ENCODE peak calls at places on chromosome 9, in five cellular contexts. I is A549, Y is IMR-90, Q is K562, Z is H1. W is an unnamed sample.
A peak's percentile ranks its signal among the peaks of the same experiment; 100 is the strongest.

GRCh38 chr9:91857831-91858669 is 92.0 kb downstream of the ROR2 start:
- DNase-seq in Z (no peak), Y (no peak), Q (no peak), I (no peak), W (no peak)

GRCh38 chr9:34590376-34591090 is 1.0 kb upstream of the CNTFR start:
- DNase-seq in Y (no peak), Z (no peak), I (no peak), Q (peak; percentile 27), W (no peak)

GRCh38 chr9:2727966-2728613 is 10.8 kb downstream of the KCNV2 start:
- DNase-seq in Q (peak; percentile 26), Z (no peak), I (peak; percentile 69), Y (peak; percentile 71), W (peak; percentile 58)

GRCh38 chr9:82281066-82281465 is 292.5 kb downstream of the SPATA31D1 start:
- DNase-seq in Y (no peak), I (no peak), Z (no peak), Q (no peak), W (no peak)

GRCh38 chr9:4339357-4339756 is 39.5 kb upstream of the GLIS3 start:
- DNase-seq in I (peak; percentile 88), Q (peak; percentile 34), Y (peak; percentile 82), Z (peak; percentile 38), W (peak; percentile 66)

GRCh38 chr9:125495137-125496119 is 211.6 kb downstream of the MAPKAP1 start:
- DNase-seq in Z (no peak), Y (no peak), I (no peak), Q (no peak), W (no peak)

GRCh38 chr9:135447126-135447525 is 32.5 kb upstream of the PPP1R26 start:
- DNase-seq in Y (no peak), Q (no peak), Z (no peak), I (no peak), W (no peak)

GRCh38 chr9:19985081-19985480 is 196.2 kb upstream of the SLC24A2 start:
- DNase-seq in Q (no peak), I (no peak), Z (no peak), Y (no peak), W (no peak)

GRCh38 chr9:68704804-68705635 is at the start of gene PIP5K1B:
- DNase-seq in Z (no peak), I (peak; percentile 29), Q (peak; percentile 69), Y (peak; percentile 29), W (peak; percentile 70)

GRCh38 chr9:70551391-70551790 is 136.9 kb upstream of the KLF9 start:
- DNase-seq in I (no peak), Z (no peak), Y (peak; percentile 35), Q (no peak), W (no peak)

GRCh38 chr9:109940536-109940935 is 160.5 kb downstream of the PALM2AKAP2 start:
- DNase-seq in I (no peak), Q (no peak), Y (no peak), Z (no peak), W (no peak)

GRCh38 chr9:127065592-127065991 is 56.8 kb downstream of the ANGPTL2 start:
- DNase-seq in I (no peak), Q (no peak), Z (no peak), Y (peak; percentile 96), W (no peak)

GRCh38 chr9:19408316-19408692 is 505 bp upstream of the ACER2 start:
- DNase-seq in I (peak; percentile 4), Z (no peak), Y (no peak), Q (peak; percentile 14), W (no peak)

GRCh38 chr9:106892632-106893031 is 29.7 kb downstream of the ZNF462 start:
- DNase-seq in Q (no peak), Z (peak; percentile 83), Y (peak; percentile 98), I (peak; percentile 90), W (peak; percentile 23)

GRCh38 chr9:108565651-108566378 is 290.0 kb downstream of the ACTL7B start:
- DNase-seq in Q (peak; percentile 67), Z (peak; percentile 31), I (peak; percentile 82), Y (peak; percentile 88), W (peak; percentile 76)

DNA sequence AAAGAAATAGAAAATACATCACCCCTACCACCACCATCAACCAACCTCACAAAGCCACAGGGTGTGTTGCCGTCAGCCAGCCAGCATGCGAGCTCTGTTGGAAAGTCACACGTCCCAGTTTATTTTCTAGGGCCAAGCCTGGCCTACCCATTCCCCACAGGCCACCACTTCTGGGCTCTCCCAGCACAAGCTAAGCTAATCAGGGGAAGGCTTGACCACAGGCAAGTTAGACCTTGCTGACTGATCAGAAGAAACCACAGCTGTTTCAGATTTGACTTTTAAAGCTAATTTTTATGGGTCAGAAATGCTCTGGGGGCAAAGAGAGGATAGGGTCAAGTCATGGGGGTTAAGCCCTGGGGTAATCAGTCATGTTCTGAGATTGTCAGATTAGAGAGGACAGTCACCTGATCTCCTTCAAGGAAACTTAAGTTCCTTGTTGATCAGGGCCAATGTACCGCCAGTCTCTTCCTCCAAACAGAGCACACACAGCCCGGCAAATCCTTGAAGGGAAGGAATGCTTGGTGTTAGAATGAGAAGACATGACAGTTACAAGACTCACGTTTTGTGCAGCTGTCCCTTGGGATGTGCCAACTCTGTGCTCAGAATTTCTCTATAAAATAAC is 7.6 kb downstream of the SHB start:
- DNase-seq in Z (no peak), Y (no peak), Q (no peak), I (no peak), W (no peak)
- TF ChIP-seq USF2 in Z (no peak), Y (no peak), Q (no peak), I (no peak), W (no peak)

GRCh38 chr9:128787583-128788156 is 617 bp downstream of the TBC1D13 start:
- DNase-seq in I (no peak), Y (no peak), Q (no peak), Z (no peak), W (no peak)
- TF ChIP-seq USF2 in I (no peak), Y (no peak), Q (no peak), Z (no peak), W (no peak)

GRCh38 chr9:21324040-21324439 is 11.2 kb downstream of the KLHL9 start:
- DNase-seq in Q (no peak), I (no peak), Y (no peak), Z (no peak), W (no peak)

GRCh38 chr9:21323091-21323490 is 12.1 kb downstream of the KLHL9 start:
- DNase-seq in Z (no peak), Q (no peak), Y (no peak), I (no peak), W (no peak)

GRCh38 chr9:21331676-21332402 is 3.4 kb downstream of the KLHL9 start:
- DNase-seq in Y (peak; percentile 34), Q (no peak), I (no peak), Z (no peak), W (no peak)

DNA sequence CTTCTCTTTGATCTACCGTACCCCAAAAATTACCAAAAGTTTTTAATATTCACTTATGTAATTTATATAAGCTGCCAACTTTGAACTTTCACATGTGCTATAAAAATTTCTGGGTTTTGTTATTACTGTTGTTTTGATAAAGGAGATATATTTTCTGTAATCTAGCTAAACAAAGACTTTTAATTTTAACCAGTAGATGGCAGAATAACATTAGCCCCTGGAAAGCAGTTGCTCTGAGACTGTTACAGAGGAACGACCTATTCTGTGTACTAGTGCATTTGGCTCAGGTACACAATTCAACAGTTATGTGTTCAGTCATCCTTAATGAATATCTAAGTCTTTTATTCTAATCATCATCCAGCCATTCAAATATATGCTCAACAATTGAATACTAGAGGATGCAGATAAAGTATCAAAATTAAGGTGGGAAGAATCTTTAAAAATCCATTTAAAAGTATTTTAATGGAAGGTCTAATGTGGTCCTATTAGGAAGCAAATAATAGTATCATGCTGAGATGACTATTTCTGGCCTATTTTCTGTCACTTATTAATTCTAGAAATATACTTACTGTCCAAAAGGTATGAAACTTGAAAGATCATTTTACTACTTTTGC is 8.6 kb downstream of the KLHL9 start:
- DNase-seq in Q (no peak), I (peak; percentile 42), Y (peak; percentile 44), Z (no peak), W (peak; percentile 39)
- TF ChIP-seq USF2 in Q (no peak), I (no peak), Y (no peak), Z (no peak), W (no peak)

DNA sequence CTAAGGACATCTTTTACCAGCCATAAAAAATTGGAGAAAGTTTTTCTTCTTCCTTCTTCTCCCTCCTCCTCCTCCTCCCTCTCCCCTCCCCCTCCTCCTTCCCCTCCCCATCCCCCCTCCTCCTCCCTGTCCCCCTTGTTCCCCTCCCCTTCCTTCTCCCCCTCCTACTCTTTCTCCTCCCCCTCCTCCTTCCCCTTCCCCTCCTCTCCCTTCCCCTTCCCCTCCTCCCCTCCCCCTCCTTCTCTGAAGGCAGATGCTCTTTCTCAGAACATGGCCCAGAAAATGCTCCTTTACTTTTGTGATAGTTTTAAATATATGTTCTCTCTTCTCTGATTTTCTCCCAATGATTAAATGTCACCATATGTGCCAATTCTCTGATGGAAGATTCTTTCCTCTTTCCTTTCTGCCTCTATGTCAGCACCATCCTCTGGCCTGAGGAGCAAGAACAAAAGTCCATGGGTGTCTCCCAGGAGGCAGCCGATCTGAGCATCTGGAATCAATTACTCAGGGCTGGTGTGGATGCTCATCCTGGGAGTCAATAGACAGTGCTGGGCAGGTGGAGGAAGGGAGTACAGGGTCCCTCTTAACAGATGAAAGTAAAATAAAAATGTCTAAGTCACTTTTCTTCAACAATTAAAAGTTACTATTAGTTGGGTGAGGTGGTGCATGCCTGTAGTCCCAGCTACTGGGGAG is 63.0 kb upstream of the GNA14 start:
- DNase-seq in Y (no peak), Q (no peak), I (no peak), Z (no peak), W (no peak)
- TF ChIP-seq USF2 in Y (no peak), Q (no peak), I (no peak), Z (no peak), W (no peak)

W was measured in HepG2.